ENCODE peak calls at places on chromosomes 3 and 15, in four cellular contexts. One of them, this sample, is unnamed.

GRCh38 chr15:60961541-60961940 is 267.6 kb downstream of the RORA start:
- DNase-seq in occipital lobe: no peak
- DNase-seq in neural crest cell: no peak
- DNase-seq in stimulated activated CD4-positive, alpha-beta T cell treated with anti-CD3 and anti-CD28 coated beads, Interleukin-1b, Interleukin-23, amount 100 ng/mL, for 48 hours: no peak
- DNase-seq in this sample: no peak

GRCh38 chr3:8282541-8283165 is 219.0 kb upstream of the LMCD1 start:
- DNase-seq in occipital lobe: no peak
- DNase-seq in neural crest cell: no peak
- DNase-seq in stimulated activated CD4-positive, alpha-beta T cell treated with anti-CD3 and anti-CD28 coated beads, Interleukin-1b, Interleukin-23, amount 100 ng/mL, for 48 hours: no peak
- DNase-seq in this sample: no peak

GRCh38 chr15:80695911-80696651 is 971 bp downstream of the ABHD17C start:
- DNase-seq in stimulated activated CD4-positive, alpha-beta T cell treated with anti-CD3 and anti-CD28 coated beads, Interleukin-1b, Interleukin-23, amount 100 ng/mL, for 48 hours: peak
- DNase-seq in occipital lobe: no peak
- DNase-seq in neural crest cell: no peak
- DNase-seq in this sample: peak

GRCh38 chr3:140219923-140220452 is 285.0 kb downstream of the CLSTN2 start:
- DNase-seq in occipital lobe: no peak
- DNase-seq in stimulated activated CD4-positive, alpha-beta T cell treated with anti-CD3 and anti-CD28 coated beads, Interleukin-1b, Interleukin-23, amount 100 ng/mL, for 48 hours: no peak
- DNase-seq in neural crest cell: no peak
- DNase-seq in this sample: no peak

GRCh38 chr3:48478631-48479555 is 25.1 kb downstream of the SHISA5 start:
- DNase-seq in occipital lobe: no peak
- DNase-seq in neural crest cell: no peak
- DNase-seq in stimulated activated CD4-positive, alpha-beta T cell treated with anti-CD3 and anti-CD28 coated beads, Interleukin-1b, Interleukin-23, amount 100 ng/mL, for 48 hours: no peak
- DNase-seq in this sample: no peak

GRCh38 chr3:143974181-143974876 is 2.7 kb downstream of the DIPK2A start:
- DNase-seq in occipital lobe: no peak
- DNase-seq in stimulated activated CD4-positive, alpha-beta T cell treated with anti-CD3 and anti-CD28 coated beads, Interleukin-1b, Interleukin-23, amount 100 ng/mL, for 48 hours: no peak
- DNase-seq in neural crest cell: no peak
- DNase-seq in this sample: no peak

GRCh38 chr15:70650567-70650966 is 112.8 kb downstream of the UACA start:
- DNase-seq in stimulated activated CD4-positive, alpha-beta T cell treated with anti-CD3 and anti-CD28 coated beads, Interleukin-1b, Interleukin-23, amount 100 ng/mL, for 48 hours: no peak
- DNase-seq in occipital lobe: no peak
- DNase-seq in neural crest cell: no peak
- DNase-seq in this sample: no peak

GRCh38 chr3:195255176-195255500 is 15.8 kb downstream of the XXYLT1 start:
- DNase-seq in occipital lobe: no peak
- DNase-seq in neural crest cell: no peak
- DNase-seq in stimulated activated CD4-positive, alpha-beta T cell treated with anti-CD3 and anti-CD28 coated beads, Interleukin-1b, Interleukin-23, amount 100 ng/mL, for 48 hours: no peak
- DNase-seq in this sample: no peak

GRCh38 chr15:60228096-60228495 is 169.7 kb downstream of the ANXA2 start:
- DNase-seq in occipital lobe: no peak
- DNase-seq in neural crest cell: no peak
- DNase-seq in stimulated activated CD4-positive, alpha-beta T cell treated with anti-CD3 and anti-CD28 coated beads, Interleukin-1b, Interleukin-23, amount 100 ng/mL, for 48 hours: no peak
- DNase-seq in this sample: no peak

GRCh38 chr3:124791639-124792111 is 61.4 kb downstream of the UMPS start:
- DNase-seq in stimulated activated CD4-positive, alpha-beta T cell treated with anti-CD3 and anti-CD28 coated beads, Interleukin-1b, Interleukin-23, amount 100 ng/mL, for 48 hours: no peak
- DNase-seq in occipital lobe: no peak
- DNase-seq in neural crest cell: no peak
- DNase-seq in this sample: no peak

GRCh38 chr15:56244237-56244810 is 645 bp upstream of the RFX7 start:
- DNase-seq in stimulated activated CD4-positive, alpha-beta T cell treated with anti-CD3 and anti-CD28 coated beads, Interleukin-1b, Interleukin-23, amount 100 ng/mL, for 48 hours: peak
- DNase-seq in occipital lobe: peak
- DNase-seq in neural crest cell: peak
- DNase-seq in this sample: peak

GRCh38 chr15:70252056-70252935 is 154.6 kb upstream of the TLE3 start:
- DNase-seq in neural crest cell: no peak
- DNase-seq in stimulated activated CD4-positive, alpha-beta T cell treated with anti-CD3 and anti-CD28 coated beads, Interleukin-1b, Interleukin-23, amount 100 ng/mL, for 48 hours: no peak
- DNase-seq in occipital lobe: no peak
- DNase-seq in this sample: no peak

GRCh38 chr3:76078101-76078500 is 292.8 kb upstream of the ZNF717 start:
- DNase-seq in occipital lobe: no peak
- DNase-seq in stimulated activated CD4-positive, alpha-beta T cell treated with anti-CD3 and anti-CD28 coated beads, Interleukin-1b, Interleukin-23, amount 100 ng/mL, for 48 hours: no peak
- DNase-seq in neural crest cell: no peak
- DNase-seq in this sample: no peak

GRCh38 chr15:92963794-92964193 is 63.7 kb downstream of the CHD2 start:
- DNase-seq in neural crest cell: no peak
- DNase-seq in stimulated activated CD4-positive, alpha-beta T cell treated with anti-CD3 and anti-CD28 coated beads, Interleukin-1b, Interleukin-23, amount 100 ng/mL, for 48 hours: no peak
- DNase-seq in occipital lobe: no peak
- DNase-seq in this sample: no peak